ENCODE peak calls at places on chromosomes 16 and 17, in six cellular contexts. F, W, R, X, S and Y are unnamed samples.

GRCh38 chr17:80112471-80113032 is 11.2 kb downstream of the GAA start:
- DNase-seq in F (no peak), W (no peak), R (no peak), X (no peak), S (no peak), Y (no peak)

GRCh38 chr16:47045023-47045422 is 71.5 kb upstream of the DNAJA2 start:
- DNase-seq in F (no peak), W (no peak), R (no peak), X (no peak), S (no peak), Y (no peak)

GRCh38 chr17:77125432-77125901 is 15.3 kb upstream of the SEC14L1 start:
- DNase-seq in F (no peak), W (no peak), R (peak; percentile 97), X (no peak), S (no peak), Y (no peak)

GRCh38 chr17:17346428-17347233 is 43.5 kb downstream of the NT5M start:
- DNase-seq in F (no peak), W (no peak), R (no peak), X (no peak), S (no peak), Y (no peak)

GRCh38 chr17:32742686-32743538 is 134.0 kb downstream of the MYO1D start:
- DNase-seq in F (no peak), W (no peak), R (no peak), X (no peak), S (no peak), Y (no peak)

GRCh38 chr17:55038291-55038690 is 69.7 kb downstream of the STXBP4 start:
- DNase-seq in F (no peak), W (no peak), R (no peak), X (no peak), S (no peak), Y (no peak)

GRCh38 chr17:57580055-57580739 is 164.9 kb downstream of the CCDC182 start:
- DNase-seq in F (no peak), W (peak; percentile 38), R (no peak), X (no peak), S (no peak), Y (no peak)

GRCh38 chr17:7897773-7898172 is 9.2 kb downstream of the CHD3 start:
- DNase-seq in F (no peak), W (no peak), R (peak; percentile 34), X (no peak), S (no peak), Y (no peak)

GRCh38 chr17:74435775-74436359 is 4.0 kb downstream of the GPRC5C start:
- DNase-seq in F (no peak), W (no peak), R (no peak), X (no peak), S (no peak), Y (no peak)

GRCh38 chr16:31329671-31330552 is 25.1 kb upstream of the ITGAX start:
- DNase-seq in F (no peak), W (no peak), R (no peak), X (no peak), S (no peak), Y (no peak)

GRCh38 chr16:30095166-30096078 is 591 bp downstream of the YPEL3 start:
- DNase-seq in F (no peak), W (peak; percentile 13), R (no peak), X (no peak), S (no peak), Y (no peak)

GRCh38 chr17:51860934-51861561 is 297.5 kb downstream of the CA10 start:
- DNase-seq in F (no peak), W (peak; percentile 83), R (no peak), X (no peak), S (no peak), Y (peak; percentile 69)

GRCh38 chr17:40326014-40326831 is 17.2 kb downstream of the RARA start:
- DNase-seq in F (no peak), W (no peak), R (no peak), X (no peak), S (no peak), Y (no peak)

GRCh38 chr16:14334366-14335105 is 263.4 kb downstream of the MRTFB start:
- DNase-seq in F (no peak), W (no peak), R (no peak), X (no peak), S (peak; percentile 48), Y (no peak)

GRCh38 chr16:80028581-80029380 is 428.2 kb upstream of the MAF start:
- DNase-seq in F (no peak), W (peak; percentile 80), R (no peak), X (no peak), S (no peak), Y (no peak)

GRCh38 chr16:3573146-3573815 is 3.9 kb downstream of the NLRC3 start:
- DNase-seq in F (no peak), W (no peak), R (no peak), X (no peak), S (no peak), Y (no peak)

GRCh38 chr17:72376486-72377345 is 255.9 kb downstream of the SOX9 start:
- DNase-seq in F (no peak), W (no peak), R (no peak), X (no peak), S (peak; percentile 67), Y (peak; percentile 32)

GRCh38 chr16:85515830-85516397 is 97.2 kb upstream of the GSE1 start:
- DNase-seq in F (no peak), W (no peak), R (no peak), X (no peak), S (no peak), Y (no peak)

GRCh38 chr17:57040571-57040970 is 44.5 kb upstream of the AKAP1 start:
- DNase-seq in F (no peak), W (no peak), R (no peak), X (no peak), S (no peak), Y (no peak)

GRCh38 chr17:1916963-1917715 is 87.3 kb downstream of the RPA1 start:
- DNase-seq in F (no peak), W (no peak), R (no peak), X (no peak), S (no peak), Y (no peak)

GRCh38 chr16:27113341-27113841 is 46.7 kb downstream of the C16orf82 start:
- DNase-seq in F (no peak), W (no peak), R (no peak), X (no peak), S (no peak), Y (no peak)

GRCh38 chr17:21677126-21677910 is 15.0 kb upstream of the KCNJ18 start:
- DNase-seq in F (no peak), W (no peak), R (no peak), X (no peak), S (no peak), Y (no peak)

GRCh38 chr17:60610481-60610880 is 10.5 kb downstream of the PPM1D start:
- DNase-seq in F (no peak), W (no peak), R (no peak), X (no peak), S (no peak), Y (no peak)

GRCh38 chr17:4492762-4493561 is 5.7 kb upstream of the SPNS2 start:
- DNase-seq in F (no peak), W (peak; percentile 90), R (peak; percentile 55), X (no peak), S (no peak), Y (peak; percentile 97)

GRCh38 chr16:30965436-30965835 is 7.9 kb downstream of the SETD1A start:
- DNase-seq in F (no peak), W (no peak), R (no peak), X (no peak), S (no peak), Y (no peak)

GRCh38 chr16:56013962-56014552 is 138.9 kb upstream of the CES5A start:
- DNase-seq in F (no peak), W (peak; percentile 89), R (peak; percentile 39), X (peak; percentile 57), S (no peak), Y (peak; percentile 94)

GRCh38 chr16:22670551-22670970 is 143.4 kb upstream of the HS3ST2 start:
- DNase-seq in F (no peak), W (peak; percentile 77), R (peak; percentile 96), X (peak; percentile 19), S (no peak), Y (peak; percentile 45)

GRCh38 chr16:86740817-86741799 is 162.8 kb downstream of the FOXL1 start:
- DNase-seq in F (peak; percentile 22), W (peak; percentile 41), R (peak; percentile 27), X (peak; percentile 76), S (no peak), Y (peak; percentile 82)

GRCh38 chr16:10536814-10537389 is 43.5 kb downstream of the EMP2 start:
- DNase-seq in F (no peak), W (no peak), R (no peak), X (no peak), S (no peak), Y (no peak)

GRCh38 chr17:17385502-17385901 is 82.3 kb downstream of the NT5M start:
- DNase-seq in F (no peak), W (peak; percentile 40), R (no peak), X (no peak), S (no peak), Y (no peak)

GRCh38 chr17:2397247-2398171 is 3.4 kb downstream of the MNT start:
- DNase-seq in F (no peak), W (no peak), R (no peak), X (no peak), S (no peak), Y (no peak)

DNA sequence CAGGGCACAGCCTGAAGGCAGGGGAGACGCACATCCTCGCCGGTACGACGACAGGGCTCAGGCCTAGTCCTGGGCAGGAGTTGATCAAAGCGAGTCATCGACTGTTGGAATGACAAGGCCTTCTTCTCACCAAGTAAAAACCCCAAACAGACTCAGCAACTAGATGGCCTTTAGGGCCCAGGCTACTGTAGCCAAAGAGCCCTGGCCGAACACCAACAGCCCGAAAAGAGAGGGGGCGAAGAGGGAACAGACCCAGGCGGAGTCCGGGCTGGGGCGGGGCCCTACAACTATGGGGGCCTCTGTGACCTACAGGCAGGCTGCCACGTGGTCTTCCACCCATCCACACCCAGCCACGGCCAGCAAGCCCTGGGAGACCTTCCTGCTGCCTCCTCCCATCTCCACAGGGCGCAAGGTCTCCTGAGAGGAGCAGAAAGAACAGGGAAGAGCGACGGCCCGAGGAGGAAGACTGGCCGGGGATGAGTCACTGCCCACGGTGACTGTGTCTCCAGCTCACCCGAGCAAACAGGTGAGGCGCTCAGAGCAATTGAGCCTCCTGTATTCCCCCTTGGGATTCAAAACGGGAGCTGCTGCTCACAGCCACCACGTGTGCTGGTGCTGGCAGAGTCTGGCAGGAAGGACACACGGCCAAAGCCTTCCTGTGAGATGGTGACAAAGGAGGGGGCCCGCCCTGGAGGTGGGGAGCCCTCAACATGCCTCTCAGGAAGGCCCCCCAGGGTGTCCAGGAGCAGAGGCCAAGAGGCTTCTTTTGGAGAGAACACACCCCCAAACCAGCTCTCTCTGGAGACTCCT is 17.7 kb downstream of the SLC16A3 start:
- DNase-seq in F (peak; percentile 65), W (no peak), R (peak; percentile 84), X (peak; percentile 52), S (no peak), Y (no peak)
- TF ChIP-seq CTCF in F (no peak), W (no peak), R (no peak), X (no peak), S (no peak), Y (no peak)

GRCh38 chr16:11990672-11991390 is 14.3 kb downstream of the SNX29 start:
- DNase-seq in F (no peak), W (no peak), R (no peak), X (no peak), S (no peak), Y (no peak)
- TF ChIP-seq CTCF in F (no peak), W (no peak), R (no peak), X (no peak), S (no peak), Y (no peak)

GRCh38 chr16:78504391-78504945 is 405.0 kb downstream of the WWOX start:
- DNase-seq in F (peak; percentile 72), W (no peak), R (no peak), X (no peak), S (no peak), Y (no peak)
- TF ChIP-seq CTCF in F (no peak), W (no peak), R (no peak), X (no peak), S (no peak), Y (no peak)

GRCh38 chr16:2148714-2149629 is 547 bp downstream of the RAB26 start:
- DNase-seq in F (no peak), W (peak; percentile 56), R (no peak), X (no peak), S (no peak), Y (no peak)
- TF ChIP-seq CTCF in F (no peak), W (no peak), R (no peak), X (no peak), S (no peak), Y (no peak)